ENCODE peak calls at places on chromosome 1, in four cellular contexts. S is AG08396; D is germinal center; T is stimulated activated CD4-positive, alpha-beta T cell treated with anti-CD3 and anti-CD28 coated beads, Interleukin-2, amount 100 ng/mL, for 24 hours. R is an unnamed sample.

GRCh38 chr1:206782448-206782847 is 10.2 kb upstream of the IL10 start:
- DNase-seq in D (peak), T (no peak), S (no peak), R (no peak)

GRCh38 chr1:204340137-204340536 is 19.6 kb downstream of the PLEKHA6 start:
- DNase-seq in T (no peak), S (no peak), D (no peak), R (no peak)

GRCh38 chr1:197444754-197445153 is 176.7 kb downstream of the CRB1 start:
- DNase-seq in D (no peak), T (no peak), S (no peak), R (no peak)

GRCh38 chr1:67604778-67605177 is 80.2 kb upstream of the GADD45A start:
- DNase-seq in S (no peak), D (no peak), T (no peak), R (no peak)

GRCh38 chr1:209937996-209938959 is at the start of gene SYT14:
- DNase-seq in S (peak), D (peak), T (peak), R (no peak)

GRCh38 chr1:172382406-172382805 is 38.1 kb upstream of the C1orf105 start:
- DNase-seq in D (no peak), T (no peak), S (no peak), R (no peak)

GRCh38 chr1:247332215-247332900 is 691 bp upstream of the ZNF496 start:
- DNase-seq in D (peak), T (peak), S (peak), R (peak)

GRCh38 chr1:222697858-222698257 is 14.4 kb downstream of the AIDA start:
- DNase-seq in D (no peak), S (peak), T (no peak), R (no peak)

R was measured in T follicular helper cell.